ENCODE peak calls at places on chromosomes 1 and 21, in four cellular contexts. A is K562, N is GM12878, O is HepG2. B is an unnamed sample.

GRCh38 chr1:203937678-203938330 is 76.4 kb downstream of the SNRPE start:
- DNase-seq in A (no peak), N (no peak), O (no peak), B (no peak)

GRCh38 chr1:110630770-110631663 is 24.9 kb upstream of the KCNA2 start:
- DNase-seq in A (peak; percentile 84), N (peak; percentile 84), O (peak; percentile 40), B (peak; percentile 91)

GRCh38 chr1:218330043-218330623 is 15.0 kb upstream of the TGFB2 start:
- DNase-seq in A (peak; percentile 31), N (no peak), O (peak; percentile 16), B (peak; percentile 14)

GRCh38 chr1:203129501-203130231 is 2.1 kb downstream of the ADORA1 start:
- DNase-seq in A (no peak), N (no peak), O (no peak), B (no peak)

GRCh38 chr1:217348960-217349664 is 281.8 kb downstream of the GPATCH2 start:
- DNase-seq in A (no peak), N (no peak), O (no peak), B (no peak)

GRCh38 chr1:172708452-172708851 is 49.5 kb downstream of the FASLG start:
- DNase-seq in A (no peak), N (no peak), O (no peak), B (no peak)

GRCh38 chr1:159889821-159890252 is 10.1 kb downstream of the CFAP45 start:
- DNase-seq in A (peak; percentile 50), N (peak; percentile 67), O (no peak), B (no peak)

GRCh38 chr1:181551249-181551648 is 67.9 kb downstream of the CACNA1E start:
- DNase-seq in A (no peak), N (no peak), O (no peak), B (no peak)

GRCh38 chr21:42039911-42040351 is 29.8 kb upstream of the ZBTB21 start:
- DNase-seq in A (no peak), N (no peak), O (no peak), B (no peak)

GRCh38 chr1:178886551-178886950 is 15.7 kb upstream of the ANGPTL1 start:
- DNase-seq in A (no peak), N (no peak), O (no peak), B (no peak)

GRCh38 chr21:39952265-39952664 is 85.0 kb downstream of the PCP4 start:
- DNase-seq in A (no peak), N (no peak), O (no peak), B (no peak)

GRCh38 chr1:5748286-5749225 is 243.7 kb downstream of the NPHP4 start:
- DNase-seq in A (no peak), N (no peak), O (no peak), B (no peak)

GRCh38 chr1:202274611-202275010 is 67.1 kb downstream of the UBE2T start:
- DNase-seq in A (peak; percentile 35), N (no peak), O (peak; percentile 45), B (peak; percentile 54)

GRCh38 chr1:33502726-33503125 is 30.3 kb downstream of the ZSCAN20 start:
- DNase-seq in A (no peak), N (no peak), O (no peak), B (no peak)

GRCh38 chr1:170001266-170001665 is 73.2 kb downstream of the KIFAP3 start:
- DNase-seq in A (no peak), N (no peak), O (no peak), B (no peak)

GRCh38 chr1:115428676-115429075 is 90.6 kb upstream of the NGF start:
- DNase-seq in A (no peak), N (no peak), O (no peak), B (no peak)

GRCh38 chr21:33189845-33190244 is 39.9 kb upstream of the IFNAR2 start:
- DNase-seq in A (no peak), N (no peak), O (no peak), B (no peak)

GRCh38 chr1:55275151-55275748 is 60.1 kb upstream of the USP24 start:
- DNase-seq in A (peak; percentile 40), N (no peak), O (no peak), B (no peak)

GRCh38 chr1:196997428-196997827 is 20.1 kb downstream of the CFHR5 start:
- DNase-seq in A (no peak), N (no peak), O (no peak), B (no peak)

GRCh38 chr21:38921511-38922215 is 115.9 kb downstream of the ETS2 start:
- DNase-seq in A (no peak), N (no peak), O (no peak), B (no peak)

GRCh38 chr1:202210370-202210769 is 16.8 kb downstream of the LGR6 start:
- DNase-seq in A (no peak), N (no peak), O (no peak), B (peak; percentile 53)

GRCh38 chr1:192573499-192573898 is 2.1 kb upstream of the RGS1 start:
- DNase-seq in A (no peak), N (no peak), O (no peak), B (no peak)

GRCh38 chr1:81974883-81975555 is 174.3 kb downstream of the ADGRL2 start:
- DNase-seq in A (no peak), N (no peak), O (peak; percentile 72), B (no peak)

GRCh38 chr1:205928256-205928655 is 15.0 kb downstream of the SLC26A9 start:
- DNase-seq in A (no peak), N (no peak), O (no peak), B (no peak)

GRCh38 chr1:39167632-39168209 is 36.8 kb upstream of the MACF1 start:
- DNase-seq in A (peak; percentile 93), N (no peak), O (peak; percentile 83), B (no peak)

GRCh38 chr21:46004168-46004861 is 22.7 kb downstream of the COL6A1 start:
- DNase-seq in A (no peak), N (no peak), O (no peak), B (no peak)

GRCh38 chr1:10839188-10839770 is 42.8 kb upstream of the CASZ1 start:
- DNase-seq in A (no peak), N (no peak), O (no peak), B (no peak)

GRCh38 chr1:234118911-234119310 is 214.4 kb downstream of the SLC35F3 start:
- DNase-seq in A (no peak), N (no peak), O (no peak), B (no peak)

GRCh38 chr1:234109840-234110239 is 205.4 kb downstream of the SLC35F3 start:
- DNase-seq in A (no peak), N (no peak), O (no peak), B (no peak)

GRCh38 chr1:234120327-234120944 is 216.0 kb downstream of the SLC35F3 start:
- DNase-seq in A (no peak), N (no peak), O (no peak), B (no peak)

GRCh38 chr1:234111458-234112142 is 207.1 kb downstream of the SLC35F3 start:
- DNase-seq in A (no peak), N (no peak), O (peak; percentile 33), B (peak; percentile 56)

GRCh38 chr1:234114648-234115307 is 210.3 kb downstream of the SLC35F3 start:
- DNase-seq in A (peak; percentile 35), N (peak; percentile 4), O (peak; percentile 22), B (peak; percentile 61)
- TF ChIP-seq SP1 in A (no peak), N (no peak), O (no peak), B (no peak)

GRCh38 chr1:24526045-24526444 is 23.4 kb downstream of the RCAN3 start:
- DNase-seq in A (no peak), N (no peak), O (no peak), B (no peak)

GRCh38 chr1:24525606-24526005 is 23.0 kb downstream of the RCAN3 start:
- DNase-seq in A (no peak), N (no peak), O (no peak), B (no peak)

DNA sequence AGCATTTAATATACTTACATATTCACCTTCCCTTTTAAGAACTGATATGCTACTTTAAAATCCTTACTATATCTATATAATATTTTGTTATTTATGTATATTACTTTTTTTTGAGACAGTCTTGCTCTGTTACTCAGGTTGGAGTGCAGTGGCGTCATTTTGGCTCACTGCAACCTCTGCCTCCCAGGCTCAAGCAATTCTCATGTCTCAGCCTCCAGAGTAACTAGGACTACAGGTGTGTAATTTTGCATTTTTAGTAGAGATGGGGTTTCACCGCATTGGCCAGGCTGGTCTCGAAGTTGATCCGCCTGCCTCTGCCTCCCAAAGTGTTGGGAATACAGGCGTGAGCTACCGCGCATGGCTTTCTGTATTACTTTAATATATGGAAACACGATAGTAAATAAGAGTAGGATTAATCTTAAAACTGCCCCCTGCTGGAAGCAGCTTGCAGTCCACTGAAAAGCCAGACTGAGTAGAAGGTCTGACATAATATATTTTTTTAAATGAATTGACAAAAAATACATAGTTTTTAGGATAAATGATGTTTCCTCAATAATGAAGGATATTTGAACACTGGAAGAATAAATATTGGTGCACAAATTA is 24.4 kb downstream of the RCAN3 start:
- DNase-seq in A (peak; percentile 44), N (no peak), O (no peak), B (peak; percentile 34)
- TF ChIP-seq TARDBP in A (no peak), N (no peak), O (no peak), B (no peak)

DNA sequence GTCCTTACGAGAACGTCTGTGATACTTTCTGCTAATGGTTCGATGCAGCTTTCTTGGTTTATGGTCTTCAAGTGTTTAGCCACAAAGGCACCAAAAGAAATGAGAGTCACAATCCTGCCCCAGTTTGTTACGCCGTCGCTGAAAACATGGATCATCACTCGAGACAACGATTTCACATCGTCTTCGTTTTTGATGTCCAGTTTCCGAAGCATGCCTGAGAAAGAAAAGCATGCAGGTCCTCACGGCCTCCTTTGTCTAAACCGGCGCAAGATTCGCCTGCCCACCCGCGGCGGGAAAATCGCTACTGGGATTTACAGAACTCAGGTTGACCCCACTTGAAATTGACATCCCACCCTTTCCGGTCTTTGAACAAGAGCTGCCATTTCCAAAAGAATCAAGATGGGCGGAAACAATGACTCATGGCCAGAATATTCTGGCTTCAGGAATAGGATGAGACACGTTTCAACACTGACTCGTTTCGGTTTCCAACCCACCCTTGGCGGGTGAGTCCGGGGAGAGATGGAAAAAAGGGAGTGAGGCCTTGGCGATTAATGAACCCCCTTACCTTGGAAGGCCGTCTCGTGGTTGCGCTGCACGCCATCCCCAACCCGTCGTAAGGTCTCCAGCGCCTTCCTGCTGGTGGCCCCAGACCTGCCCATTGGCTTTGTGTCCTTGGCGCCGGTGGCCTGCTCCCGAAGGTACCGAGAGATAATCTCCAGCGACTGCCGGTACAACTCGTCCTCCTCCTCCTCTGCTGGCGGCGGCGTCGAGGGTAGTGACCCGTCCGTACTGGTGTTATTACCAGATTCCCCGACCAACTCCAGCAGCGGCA is 916 bp downstream of the MCL1 start:
- DNase-seq in A (no peak), N (no peak), O (peak; percentile 72), B (peak; percentile 49)
- TF ChIP-seq FOXM1 in A (no peak), N (peak; percentile 38), O (no peak), B (no peak)

GRCh38 chr21:35169574-35169973 is 120.5 kb upstream of the RUNX1 start:
- DNase-seq in A (no peak), N (no peak), O (no peak), B (no peak)

GRCh38 chr21:35170818-35171217 is 121.7 kb upstream of the RUNX1 start:
- DNase-seq in A (no peak), N (no peak), O (no peak), B (no peak)

GRCh38 chr21:35170244-35170756 is 121.2 kb upstream of the RUNX1 start:
- DNase-seq in A (no peak), N (no peak), O (no peak), B (no peak)

GRCh38 chr21:35171385-35171784 is 122.3 kb upstream of the RUNX1 start:
- DNase-seq in A (no peak), N (no peak), O (no peak), B (no peak)

DNA sequence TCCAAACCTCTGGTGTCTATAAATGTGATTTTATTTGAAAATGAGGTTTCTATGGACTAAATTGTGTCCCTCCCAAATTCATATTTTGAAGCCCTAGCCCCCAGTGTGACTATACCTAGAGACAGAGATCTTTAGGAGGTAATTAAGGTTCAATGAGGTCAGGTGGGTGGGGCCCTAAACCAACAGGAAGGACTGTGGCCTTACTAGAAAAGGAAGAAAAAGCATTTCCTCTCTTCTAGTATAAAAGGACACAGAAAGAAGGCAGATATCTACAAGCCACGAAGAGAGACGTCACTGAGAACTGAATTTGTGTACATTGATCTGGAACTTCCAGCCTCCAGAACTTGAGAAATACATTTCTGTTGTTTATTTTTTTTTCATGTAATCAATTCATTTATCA is 123.1 kb upstream of the RUNX1 start:
- DNase-seq in A (no peak), N (no peak), O (no peak), B (no peak)
- TF ChIP-seq SP1 in A (no peak), N (no peak), O (no peak), B (no peak)